ENCODE peak calls at places on chromosomes 7 and 10, in ten cellular contexts. U is T-helper 9 cell; M is stimulated activated CD4-positive, alpha-beta T cell treated with anti-CD3 and anti-CD28 coated beads, Interleukin-1b, Interleukin-23, amount 100 ng/mL, for 4 hours; T is COR-L47; D is small intestine; R is foreskin melanocyte; B is colonic mucosa; A is iPS-NIHi11; L is LoVo; S is NB4. F is an unnamed sample.

GRCh38 chr10:131843089-131843595 is 57.7 kb upstream of the PPP2R2D start:
- DNase-seq in M (no peak), T (no peak), D (no peak), L (no peak), S (no peak), U (no peak), B (no peak), R (no peak), A (no peak), F (no peak)

GRCh38 chr7:70855373-70855772 is 276.6 kb upstream of the GALNT17 start:
- DNase-seq in U (no peak), M (no peak), D (no peak), L (no peak), T (no peak), R (no peak), S (no peak), B (no peak), A (no peak), F (no peak)

GRCh38 chr7:4943297-4943696 is 15.7 kb downstream of the MMD2 start:
- DNase-seq in U (no peak), B (no peak), A (no peak), D (no peak), R (no peak), L (no peak), S (no peak), M (no peak), T (no peak), F (no peak)

GRCh38 chr7:46713868-46714596 is 793.0 kb upstream of the IGFBP3 start:
- DNase-seq in L (peak), S (no peak), U (no peak), A (no peak), M (no peak), R (no peak), B (peak), T (no peak), D (peak), F (no peak)

GRCh38 chr7:155490697-155491628 is 33.0 kb downstream of the EN2 start:
- DNase-seq in T (no peak), L (no peak), R (peak), A (peak), D (peak), B (peak), M (no peak), U (no peak), S (no peak), F (no peak)

GRCh38 chr10:71279590-71280170 is 39.4 kb upstream of the SLC29A3 start:
- DNase-seq in B (no peak), A (no peak), S (no peak), R (no peak), T (no peak), U (no peak), L (no peak), M (no peak), D (no peak), F (no peak)

GRCh38 chr10:121112618-121113384 is 261.6 kb downstream of the WDR11 start:
- DNase-seq in T (peak), M (no peak), D (no peak), S (peak), A (peak), B (no peak), U (no peak), R (no peak), L (no peak), F (no peak)

GRCh38 chr7:24701232-24701898 is 55.9 kb downstream of the GSDME start:
- DNase-seq in T (peak), L (peak), U (no peak), D (no peak), A (peak), S (no peak), R (peak), M (no peak), B (no peak), F (no peak)

GRCh38 chr10:103645141-103646054 is 151.9 kb downstream of the NEURL1 start:
- DNase-seq in S (peak), L (no peak), A (no peak), D (no peak), R (no peak), B (no peak), U (no peak), T (no peak), M (no peak), F (no peak)

GRCh38 chr10:95400789-95401188 is 110.0 kb upstream of the PDLIM1 start:
- DNase-seq in T (no peak), L (no peak), U (no peak), D (no peak), B (no peak), R (no peak), S (peak), M (no peak), A (no peak), F (no peak)

GRCh38 chr7:116840256-116840655 is 22.1 kb upstream of the CAPZA2 start:
- DNase-seq in U (no peak), S (no peak), M (no peak), D (no peak), R (no peak), L (no peak), B (no peak), T (no peak), A (no peak), F (no peak)

GRCh38 chr10:92830478-92831389 is 17.6 kb upstream of the EXOC6 start:
- DNase-seq in M (no peak), S (peak), D (no peak), R (no peak), A (no peak), T (no peak), U (no peak), B (no peak), L (no peak), F (no peak)

GRCh38 chr7:131849472-131849871 is 293.0 kb upstream of the PODXL start:
- DNase-seq in A (no peak), L (no peak), D (no peak), B (no peak), U (no peak), T (no peak), R (no peak), M (no peak), S (no peak), F (no peak)

GRCh38 chr10:14669576-14669975 is 105.1 kb downstream of the FAM107B start:
- DNase-seq in D (peak), U (no peak), M (no peak), A (no peak), R (no peak), B (no peak), S (no peak), T (no peak), L (no peak), F (no peak)

GRCh38 chr10:128855656-128856428 is 611.2 kb upstream of the MGMT start:
- DNase-seq in D (no peak), B (no peak), S (no peak), R (no peak), L (no peak), A (no peak), M (no peak), U (no peak), T (no peak), F (no peak)

GRCh38 chr10:26556756-26557640 is 118.9 kb downstream of the APBB1IP start:
- DNase-seq in L (peak), D (peak), A (peak), M (peak), R (peak), T (peak), B (no peak), S (peak), U (no peak), F (no peak)

GRCh38 chr10:102674566-102674965 is 30.3 kb downstream of the TRIM8 start:
- DNase-seq in T (no peak), A (no peak), B (no peak), M (no peak), L (no peak), U (no peak), R (no peak), D (no peak), S (no peak), F (no peak)

GRCh38 chr7:132500727-132501410 is 75.4 kb downstream of the PLXNA4 start:
- DNase-seq in M (no peak), D (peak), T (no peak), R (no peak), L (no peak), A (peak), S (no peak), B (peak), U (no peak), F (no peak)

GRCh38 chr10:34489973-34490372 is 325.1 kb downstream of the PARD3 start:
- DNase-seq in T (no peak), U (no peak), D (peak), S (no peak), A (no peak), L (no peak), R (peak), B (no peak), M (no peak), F (no peak)

GRCh38 chr10:87847550-87847949 is 15.8 kb downstream of the KLLN start:
- DNase-seq in M (no peak), L (no peak), B (no peak), R (no peak), T (no peak), S (no peak), A (no peak), U (no peak), D (no peak), F (no peak)